ENCODE peak calls at places on chromosome 20, in nine cellular contexts. L is glutamatergic neuron; S is activated naive CD4-positive, alpha-beta T cell; A is GM13977; N is amygdala; P is KG1; Y is stimulated activated CD4-positive, alpha-beta T cell treated with anti-CD3 and anti-CD28 coated beads, Interleukin-4, amount 100 ng/mL, for 48 hours; J is lung; M is fibroblast of the aortic adventitia. F is an unnamed sample.

GRCh38 chr20:10987651-10988383 is 314.0 kb upstream of the JAG1 start:
- DNase-seq in L (no peak), S (no peak), A (no peak), N (no peak), P (no peak), Y (no peak), J (no peak), M (no peak), F (no peak)

GRCh38 chr20:44080646-44081267 is 106.2 kb downstream of the JPH2 start:
- DNase-seq in L (peak), S (peak), A (peak), N (peak), P (peak), Y (peak), J (peak), M (peak), F (peak)

GRCh38 chr20:19975901-19976300 is 41.3 kb upstream of the NAA20 start:
- DNase-seq in L (no peak), S (no peak), A (no peak), N (peak), P (no peak), Y (no peak), J (no peak), M (peak), F (no peak)

GRCh38 chr20:38498909-38499308 is 26.3 kb downstream of the RALGAPB start:
- DNase-seq in L (no peak), S (no peak), A (no peak), N (no peak), P (no peak), Y (no peak), J (no peak), M (no peak), F (no peak)

GRCh38 chr20:46701057-46701456 is 8.4 kb upstream of the SLC2A10 start:
- DNase-seq in L (no peak), S (no peak), A (no peak), N (no peak), P (no peak), Y (no peak), J (no peak), M (no peak), F (no peak)

GRCh38 chr20:4102381-4102780 is 87.0 kb upstream of the RNF24 start:
- DNase-seq in L (no peak), S (no peak), A (no peak), N (no peak), P (no peak), Y (no peak), J (no peak), M (no peak), F (no peak)

GRCh38 chr20:64102647-64103354 is 4.6 kb downstream of the NPBWR2 start:
- DNase-seq in L (peak), S (no peak), A (no peak), N (no peak), P (no peak), Y (no peak), J (no peak), M (no peak), F (no peak)

GRCh38 chr20:50308513-50309279 is 118.1 kb downstream of the CEBPB start:
- DNase-seq in L (no peak), S (no peak), A (no peak), N (peak), P (no peak), Y (no peak), J (peak), M (peak), F (peak)

GRCh38 chr20:25549172-25549865 is 36.0 kb downstream of the NINL start:
- DNase-seq in L (no peak), S (no peak), A (no peak), N (no peak), P (no peak), Y (no peak), J (no peak), M (peak), F (no peak)

GRCh38 chr20:41436679-41437078 is 70.1 kb upstream of the EMILIN3 start:
- DNase-seq in L (no peak), S (no peak), A (no peak), N (no peak), P (no peak), Y (no peak), J (no peak), M (no peak), F (no peak)

GRCh38 chr20:53643031-53643832 is 49.6 kb upstream of the ZNF217 start:
- DNase-seq in L (no peak), S (peak), A (peak), N (no peak), P (no peak), Y (peak), J (peak), M (peak), F (peak)

GRCh38 chr20:10524034-10524476 is 89.0 kb downstream of the SLX4IP start:
- DNase-seq in L (peak), S (no peak), A (no peak), N (no peak), P (no peak), Y (no peak), J (no peak), M (peak), F (peak)

GRCh38 chr20:14751191-14751590 is 413.8 kb upstream of the FLRT3 start:
- DNase-seq in L (no peak), S (no peak), A (no peak), N (no peak), P (no peak), Y (no peak), J (no peak), M (no peak), F (no peak)

GRCh38 chr20:63642518-63643247 is 10.5 kb downstream of the STMN3 start:
- DNase-seq in L (peak), S (no peak), A (no peak), N (no peak), P (no peak), Y (no peak), J (no peak), M (no peak), F (no peak)

GRCh38 chr20:8901237-8902025 is 167.5 kb upstream of the PLCB4 start:
- DNase-seq in L (no peak), S (no peak), A (no peak), N (no peak), P (no peak), Y (no peak), J (no peak), M (peak), F (no peak)

GRCh38 chr20:11204926-11205768 is 531.3 kb upstream of the JAG1 start:
- DNase-seq in L (peak), S (no peak), A (peak), N (peak), P (peak), Y (no peak), J (peak), M (peak), F (peak)

GRCh38 chr20:50303573-50304500 is 113.2 kb downstream of the CEBPB start:
- DNase-seq in L (peak), S (no peak), A (no peak), N (no peak), P (no peak), Y (no peak), J (peak), M (peak), F (peak)

GRCh38 chr20:25015986-25016385 is 23.4 kb upstream of the APMAP start:
- DNase-seq in L (no peak), S (no peak), A (no peak), N (no peak), P (no peak), Y (no peak), J (no peak), M (no peak), F (no peak)

GRCh38 chr20:57514273-57514751 is 10.6 kb downstream of the CTCFL start:
- DNase-seq in L (peak), S (no peak), A (peak), N (peak), P (no peak), Y (no peak), J (peak), M (peak), F (peak)

GRCh38 chr20:38149880-38150594 is 15.0 kb downstream of the TGM2 start:
- DNase-seq in L (no peak), S (no peak), A (no peak), N (no peak), P (no peak), Y (no peak), J (no peak), M (no peak), F (no peak)

F was measured in Ammon's horn.